ENCODE peak calls at places on chromosomes 4 and X, in five cellular contexts. S is stromal cell of bone marrow, U is nephron progenitor cell, X is lung microvascular endothelial cell, Y is hypothalamus. W is an unnamed sample.

GRCh38 chr4:92100980-92101379 is 202.8 kb upstream of the GRID2 start:
- DNase-seq in U (no peak), S (no peak), Y (no peak), X (no peak), W (no peak)

GRCh38 chrX:53320543-53321215 is 39.3 kb upstream of the IQSEC2 start:
- DNase-seq in Y (no peak), U (peak), X (no peak), S (no peak), W (no peak)

GRCh38 chr4:183960021-183960420 is 54.9 kb downstream of the STOX2 start:
- DNase-seq in S (peak), X (no peak), U (peak), Y (peak), W (peak)

GRCh38 chr4:3404546-3404945 is 37.2 kb upstream of the HGFAC start:
- DNase-seq in Y (no peak), U (no peak), X (no peak), S (no peak), W (no peak)

GRCh38 chrX:102546818-102547493 is 30.4 kb upstream of the TMSB15A start:
- DNase-seq in U (no peak), S (no peak), Y (no peak), X (no peak), W (no peak)

GRCh38 chr4:16120720-16121119 is 36.9 kb upstream of the PROM1 start:
- DNase-seq in Y (no peak), U (no peak), X (no peak), S (no peak), W (no peak)

GRCh38 chr4:105895324-105895608 is at the start of gene NPNT:
- DNase-seq in Y (no peak), U (peak), X (no peak), S (no peak), W (no peak)

GRCh38 chr4:176043838-176044588 is 21.6 kb upstream of the WDR17 start:
- DNase-seq in S (no peak), U (no peak), Y (no peak), X (no peak), W (no peak)

GRCh38 chr4:55609393-55609821 is 17.4 kb upstream of the PDCL2 start:
- DNase-seq in S (peak), U (no peak), X (no peak), Y (no peak), W (no peak)

GRCh38 chr4:153640476-153640802 is 43.6 kb upstream of the TLR2 start:
- DNase-seq in X (no peak), U (no peak), Y (no peak), S (no peak), W (no peak)

W was measured in Caki2.